ENCODE peak calls at places on chromosomes 12 and 14, in seven cellular contexts. B is NCI-H526 treated with DMSO at 0.1 percent for 48 hours; I is T-cell; Z is nephron progenitor cell; R is stimulated activated CD8-positive, alpha-beta memory T cell treated with anti-CD3 and anti-CD28 coated beads, Interleukin-12 subunit alpha, Interleukin-12 subunit beta, amount 100 ng/mL, for 1 hour; G is IMR-90; L is HTR-8/SVneo. P is an unnamed sample.

GRCh38 chr12:71019282-71019831 is 98.8 kb upstream of the PTPRR start:
- DNase-seq in B (no peak), I (no peak), Z (no peak), R (no peak), G (no peak), L (no peak), P (no peak)

GRCh38 chr14:29741909-29742401 is 185.7 kb downstream of the PRKD1 start:
- DNase-seq in B (no peak), I (no peak), Z (no peak), R (no peak), G (peak; percentile 57), L (no peak), P (peak; percentile 80)

GRCh38 chr14:92122351-92122677 is 545 bp downstream of the CPSF2 start:
- DNase-seq in B (no peak), I (no peak), Z (no peak), R (no peak), G (peak; percentile 20), L (peak; percentile 12), P (peak; percentile 45)

GRCh38 chr12:102474438-102475064 is 5.8 kb downstream of the IGF1 start:
- DNase-seq in B (no peak), I (no peak), Z (no peak), R (no peak), G (peak; percentile 62), L (no peak), P (peak; percentile 28)

GRCh38 chr12:103680591-103681065 is 93.6 kb downstream of the STAB2 start:
- DNase-seq in B (no peak), I (no peak), Z (no peak), R (no peak), G (peak; percentile 4), L (no peak), P (no peak)

GRCh38 chr12:123242083-123242904 is 9.1 kb downstream of the MTRFR start:
- DNase-seq in B (no peak), I (no peak), Z (no peak), R (no peak), G (peak; percentile 10), L (no peak), P (no peak)

GRCh38 chr14:75702606-75703261 is 41.7 kb downstream of the TTLL5 start:
- DNase-seq in B (no peak), I (no peak), Z (no peak), R (no peak), G (peak; percentile 18), L (no peak), P (peak; percentile 62)

GRCh38 chr12:101792046-101792931 is 38.5 kb downstream of the GNPTAB start:
- DNase-seq in B (no peak), I (no peak), Z (no peak), R (no peak), G (no peak), L (no peak), P (no peak)

GRCh38 chr12:122356192-122356635 is 66.3 kb downstream of the CLIP1 start:
- DNase-seq in B (peak; percentile 40), I (peak; percentile 6), Z (peak; percentile 41), R (peak; percentile 42), G (peak; percentile 78), L (peak; percentile 58), P (peak; percentile 77)

GRCh38 chr12:111768159-111768895 is 1.6 kb downstream of the ALDH2 start:
- DNase-seq in B (no peak), I (no peak), Z (no peak), R (no peak), G (no peak), L (no peak), P (no peak)